ENCODE peak calls at places on chromosomes 2 and 18, in four cellular contexts. U is uterus, V is breast epithelium, W is transverse colon. N is an unnamed sample.

GRCh38 chr2:42028571-42029148 is 19.2 kb upstream of the PKDCC start:
- DNase-seq in U (no peak), V (no peak), W (no peak), N (no peak)

GRCh38 chr2:192124576-192124975 is 70.2 kb downstream of the TMEFF2 start:
- DNase-seq in U (no peak), V (no peak), W (no peak), N (no peak)

GRCh38 chr2:96163768-96164429 is 18.7 kb upstream of the DUSP2 start:
- DNase-seq in U (no peak), V (no peak), W (peak), N (no peak)

GRCh38 chr2:160989778-160990177 is 170.4 kb upstream of the TANK start:
- DNase-seq in U (no peak), V (no peak), W (no peak), N (no peak)

GRCh38 chr2:174248187-174248997 is at the start of gene OLA1:
- DNase-seq in U (peak), V (peak), W (peak), N (peak)

GRCh38 chr2:193527146-193527545 is 1332.4 kb upstream of the TMEFF2 start:
- DNase-seq in U (no peak), V (no peak), W (no peak), N (no peak)

GRCh38 chr2:168550670-168551069 is 94.6 kb downstream of the CERS6 start:
- DNase-seq in U (no peak), V (no peak), W (no peak), N (no peak)

GRCh38 chr2:8710951-8711350 is 29.1 kb downstream of the ID2 start:
- DNase-seq in U (no peak), V (no peak), W (no peak), N (no peak)

GRCh38 chr2:23709311-23709710 is 217.6 kb downstream of the ATAD2B start:
- DNase-seq in U (no peak), V (no peak), W (no peak), N (no peak)

GRCh38 chr18:58364867-58365533 is 263.9 kb downstream of the ALPK2 start:
- DNase-seq in U (no peak), V (no peak), W (no peak), N (no peak)

GRCh38 chr18:8215741-8216140 is 393.5 kb upstream of the RAB12 start:
- DNase-seq in U (no peak), V (no peak), W (no peak), N (no peak)

GRCh38 chr2:147273628-147274027 is 571.2 kb upstream of the ACVR2A start:
- DNase-seq in U (no peak), V (no peak), W (no peak), N (no peak)

GRCh38 chr18:50356036-50356945 is 18.6 kb upstream of the SKA1 start:
- DNase-seq in U (no peak), V (no peak), W (no peak), N (no peak)

GRCh38 chr2:2007551-2008501 is 263.5 kb upstream of the PXDN start:
- DNase-seq in U (no peak), V (no peak), W (no peak), N (no peak)

GRCh38 chr2:24611626-24612025 is 120.6 kb downstream of the NCOA1 start:
- DNase-seq in U (no peak), V (no peak), W (no peak), N (no peak)

GRCh38 chr18:59514193-59514592 is 155.1 kb upstream of the LMAN1 start:
- DNase-seq in U (peak), V (no peak), W (peak), N (no peak)

GRCh38 chr2:175180701-175181103 is 808 bp downstream of the ATP5MC3 start:
- DNase-seq in U (no peak), V (peak), W (peak), N (peak)

GRCh38 chr2:157672129-157672528 is 43.5 kb upstream of the ACVR1C start:
- DNase-seq in U (no peak), V (no peak), W (no peak), N (no peak)

GRCh38 chr18:23635283-23636040 is 27.2 kb downstream of the ANKRD29 start:
- DNase-seq in U (no peak), V (no peak), W (no peak), N (no peak)

GRCh38 chr2:102698369-102699111 is 63.3 kb upstream of the TMEM182 start:
- DNase-seq in U (no peak), V (no peak), W (peak), N (no peak)

GRCh38 chr2:216857131-216857550 is 2.7 kb downstream of the TNP1 start:
- DNase-seq in U (no peak), V (no peak), W (no peak), N (no peak)

GRCh38 chr2:241545523-241546473 is 12.7 kb upstream of the BOK start:
- DNase-seq in U (no peak), V (no peak), W (no peak), N (no peak)

GRCh38 chr2:23566236-23567142 is 181.5 kb downstream of the KLHL29 start:
- DNase-seq in U (no peak), V (no peak), W (no peak), N (peak)

GRCh38 chr2:10278029-10278762 is 24.5 kb upstream of the HPCAL1 start:
- DNase-seq in U (peak), V (peak), W (peak), N (no peak)

GRCh38 chr18:4586729-4587128 is 131.6 kb upstream of the DLGAP1 start:
- DNase-seq in U (no peak), V (no peak), W (no peak), N (no peak)

GRCh38 chr18:12990662-12990976 is 543 bp upstream of the CEP192 start:
- DNase-seq in U (no peak), V (no peak), W (no peak), N (no peak)

GRCh38 chr2:235654115-235654514 is 160.3 kb downstream of the AGAP1 start:
- DNase-seq in U (no peak), V (no peak), W (no peak), N (no peak)

GRCh38 chr2:26273501-26273900 is 28.8 kb downstream of the HADHB start:
- DNase-seq in U (no peak), V (no peak), W (no peak), N (no peak)

GRCh38 chr2:238761802-238762373 is 86.0 kb upstream of the TWIST2 start:
- DNase-seq in U (no peak), V (no peak), W (no peak), N (no peak)

GRCh38 chr2:70531419-70532130 is 22.1 kb downstream of the TGFA start:
- DNase-seq in U (no peak), V (no peak), W (no peak), N (no peak)

GRCh38 chr2:101145406-101145805 is 5.8 kb downstream of the TBC1D8 start:
- DNase-seq in U (no peak), V (no peak), W (no peak), N (no peak)

GRCh38 chr2:204110250-204111183 is 174.0 kb downstream of the ICOS start:
- DNase-seq in U (peak), V (no peak), W (peak), N (peak)

GRCh38 chr18:58041633-58042032 is 2.4 kb upstream of the NEDD4L start:
- DNase-seq in U (no peak), V (no peak), W (peak), N (no peak)

GRCh38 chr2:28894470-28895188 is at the start of gene WDR43:
- DNase-seq in U (peak), V (peak), W (peak), N (peak)

GRCh38 chr2:28898048-28898447 is 3.6 kb downstream of the WDR43 start:
- DNase-seq in U (no peak), V (no peak), W (no peak), N (no peak)

GRCh38 chr2:28893488-28893887 is 979 bp upstream of the WDR43 start:
- DNase-seq in U (no peak), V (no peak), W (no peak), N (no peak)

GRCh38 chr2:28896906-28897305 is 2.4 kb downstream of the WDR43 start:
- DNase-seq in U (no peak), V (no peak), W (no peak), N (no peak)

DNA sequence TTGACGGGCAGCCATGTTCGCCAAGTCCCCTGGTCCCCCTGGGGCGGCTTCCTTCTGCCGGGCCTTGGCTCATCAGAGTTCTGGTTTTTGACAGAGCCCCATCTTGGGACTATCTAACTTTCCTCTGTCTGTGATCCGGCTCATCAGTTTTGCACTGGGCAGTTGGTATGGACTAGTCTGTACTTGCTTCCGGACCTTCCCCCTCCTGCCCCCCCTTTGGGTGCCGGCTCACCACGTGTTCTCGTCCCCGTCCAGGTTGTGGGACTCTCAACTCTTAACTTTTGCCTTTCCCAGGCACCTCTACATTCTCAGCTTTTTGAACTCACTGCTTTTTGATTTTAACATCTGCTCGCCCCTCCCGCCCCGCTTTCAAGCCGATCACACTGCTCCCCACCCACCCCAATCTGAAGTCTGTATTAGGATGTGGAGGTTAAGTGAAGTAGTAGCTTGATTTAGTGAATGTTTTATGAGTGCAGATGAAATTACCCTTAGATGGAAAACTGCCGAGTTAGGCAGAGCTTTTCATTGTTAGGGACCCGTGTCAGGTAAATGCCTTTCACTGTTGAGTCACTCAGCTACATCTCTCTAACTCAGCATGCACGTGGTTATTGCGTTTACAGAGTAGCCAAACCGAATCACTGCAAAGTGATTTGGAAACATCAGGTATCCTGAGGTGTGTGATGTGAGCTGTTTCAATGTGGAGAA is 874 bp downstream of the WDR43 start:
- DNase-seq in U (peak), V (no peak), W (peak), N (peak)
- TF ChIP-seq POLR2A in U (no peak), V (no peak), W (no peak), N (no peak)

GRCh38 chr2:110120171-110121051 is 4.8 kb upstream of the MALL start:
- DNase-seq in U (no peak), V (no peak), W (no peak), N (no peak)

GRCh38 chr2:110116033-110116710 is 550 bp upstream of the MALL start:
- DNase-seq in U (no peak), V (no peak), W (peak), N (no peak)

GRCh38 chr2:110114007-110114591 is 1.5 kb downstream of the MALL start:
- DNase-seq in U (no peak), V (no peak), W (peak), N (no peak)

GRCh38 chr2:110114801-110115200 is 821 bp downstream of the MALL start:
- DNase-seq in U (no peak), V (no peak), W (peak), N (no peak)

DNA sequence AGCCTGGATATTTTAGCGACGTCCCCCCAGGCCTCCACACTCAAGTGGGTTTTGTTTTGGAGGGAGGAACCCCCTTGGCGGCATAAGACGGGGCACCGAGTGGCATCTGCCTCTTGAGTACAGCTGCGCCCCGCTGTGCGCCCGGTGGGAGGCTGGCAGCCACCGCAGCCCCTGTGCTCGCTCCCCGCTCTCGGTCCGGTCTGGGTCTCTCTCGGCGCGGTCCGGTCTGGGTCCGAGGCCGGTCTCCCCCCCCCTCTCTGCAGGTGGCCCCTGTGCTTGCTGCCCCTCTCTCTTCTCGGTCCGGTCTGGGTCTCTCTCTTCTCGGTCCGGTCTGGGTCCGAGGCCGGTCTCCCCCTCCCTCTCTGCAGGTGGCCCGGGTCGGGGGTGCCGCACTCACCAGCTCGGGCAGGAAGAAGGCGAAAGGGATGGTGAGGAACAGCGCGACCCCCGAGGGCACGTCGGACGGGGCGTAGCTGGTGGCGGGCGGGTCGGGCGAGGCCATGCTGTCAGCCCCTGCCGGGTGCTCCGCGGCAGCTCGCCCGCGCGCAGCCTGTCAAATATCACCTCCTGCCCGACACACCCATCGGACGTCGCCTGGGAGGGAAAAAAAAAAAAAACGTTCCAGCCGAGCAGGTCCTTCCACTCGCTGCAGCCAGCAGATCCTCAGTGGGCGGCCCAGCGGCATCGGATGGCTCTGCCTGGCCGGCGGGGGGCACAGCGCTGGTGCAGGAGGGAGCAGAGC is at the start of gene MALL:
- DNase-seq in U (no peak), V (no peak), W (peak), N (no peak)
- TF ChIP-seq POLR2A in U (no peak), V (peak), W (peak), N (no peak)

GRCh38 chr2:150762571-150762970 is 275.1 kb upstream of the RND3 start:
- DNase-seq in U (no peak), V (no peak), W (no peak), N (no peak)

DNA sequence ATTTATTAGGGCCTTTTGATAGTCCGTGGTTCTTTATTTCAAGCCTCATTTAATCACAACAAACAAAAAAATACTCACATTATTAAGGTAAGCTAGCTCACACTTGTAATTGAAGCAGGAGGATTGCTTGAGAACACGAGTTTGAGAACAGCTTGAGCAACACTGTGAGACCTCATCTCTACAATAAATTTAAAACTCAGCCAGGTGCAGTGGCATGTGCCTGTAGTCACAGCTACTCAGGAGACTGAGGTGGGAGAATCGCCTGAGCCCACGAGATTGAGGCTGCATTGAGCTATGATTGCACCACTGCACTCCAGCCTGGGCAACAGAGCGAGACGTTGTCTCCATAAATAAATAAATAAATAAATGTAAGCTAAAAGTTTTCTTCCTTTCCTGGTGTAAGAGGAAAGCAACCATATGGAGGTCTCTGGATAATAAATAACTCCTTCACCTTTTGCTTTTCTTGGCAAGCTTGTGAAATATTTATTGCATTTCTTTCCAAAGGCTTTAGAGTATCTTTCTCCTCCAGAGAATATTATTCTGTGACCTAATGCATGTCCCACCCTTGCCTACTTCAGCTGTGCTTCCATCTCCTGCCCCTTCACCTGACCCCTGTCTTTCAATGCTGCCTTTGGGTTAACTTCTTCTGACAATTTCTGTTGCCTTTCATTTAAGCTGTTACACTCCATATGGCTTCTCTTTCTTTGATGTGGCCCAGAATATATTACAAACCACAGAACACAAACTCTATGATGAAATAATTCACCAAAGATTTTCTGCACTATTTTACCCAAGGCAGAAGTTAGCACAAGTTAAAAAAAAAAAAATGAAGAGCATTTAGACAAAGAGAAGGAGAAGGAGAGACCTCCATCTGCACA is 280.7 kb upstream of the RND3 start:
- DNase-seq in U (no peak), V (no peak), W (no peak), N (no peak)
- TF ChIP-seq POLR2A in U (no peak), V (no peak), W (no peak), N (no peak)

GRCh38 chr2:28908172-28908571 is 13.7 kb downstream of the WDR43 start:
- DNase-seq in U (no peak), V (no peak), W (no peak), N (no peak)
- TF ChIP-seq POLR2A in U (no peak), V (no peak), W (no peak), N (no peak)

GRCh38 chr2:163187119-163187518 is 348.6 kb upstream of the KCNH7 start:
- DNase-seq in U (no peak), V (no peak), W (no peak), N (no peak)
- TF ChIP-seq POLR2A in U (no peak), V (no peak), W (no peak), N (no peak)

N was measured in GM12891.